ENCODE peak calls at places on chromosome 17, in seven cellular contexts. Z is GM23338, W is neural progenitor cell, V is PC-3, Q is HCT116, M is MM.1S, N is hepatocyte. K is an unnamed sample. For H3K4me1, the result is how much of the 10 kb centered on the place peaks cover.

GRCh38 chr17:31919802-31920525 is 16.8 kb upstream of the SUZ12 start:
- DNase-seq in W (no peak), Z (no peak), M (no peak), Q (no peak), V (no peak), N (no peak), K (peak)

GRCh38 chr17:74404802-74405201 is 27.1 kb upstream of the GPRC5C start:
- DNase-seq in V (peak), N (no peak), W (no peak), Z (no peak), M (no peak), Q (no peak), K (no peak)

GRCh38 chr17:70407501-70407900 is 238.2 kb downstream of the KCNJ2 start:
- DNase-seq in N (no peak), M (no peak), V (no peak), Z (no peak), W (no peak), Q (no peak), K (no peak)

GRCh38 chr17:79324219-79324618 is 249.6 kb downstream of the ENGASE start:
- DNase-seq in V (no peak), W (no peak), Z (no peak), M (no peak), N (no peak), Q (no peak), K (no peak)

GRCh38 chr17:63378411-63379076 is 67.6 kb downstream of the CYB561 start:
- DNase-seq in M (no peak), W (no peak), Q (no peak), N (no peak), Z (no peak), V (no peak), K (no peak)

GRCh38 chr17:50875074-50875473 is 8.9 kb upstream of the TOB1 start:
- DNase-seq in Q (no peak), W (no peak), V (no peak), Z (no peak), M (no peak), N (no peak), K (no peak)

GRCh38 chr17:49908782-49909714 is 59.9 kb upstream of the DLX4 start:
- DNase-seq in M (no peak), Q (no peak), V (no peak), N (no peak), Z (peak), W (no peak), K (no peak)

GRCh38 chr17:17669851-17670232 is 11.4 kb upstream of the RAI1 start:
- DNase-seq in M (no peak), Z (no peak), W (no peak), Q (no peak), V (no peak), N (no peak), K (no peak)

GRCh38 chr17:65472602-65473001 is 88.8 kb downstream of the AXIN2 start:
- DNase-seq in W (no peak), Q (no peak), N (peak), M (no peak), Z (no peak), V (no peak), K (peak)

GRCh38 chr17:65697661-65698060 is 136.2 kb upstream of the AXIN2 start:
- DNase-seq in V (peak), Q (no peak), W (no peak), N (peak), M (no peak), Z (no peak), K (no peak)

GRCh38 chr17:61393904-61394629 is 5.6 kb upstream of the TBX2 start:
- DNase-seq in V (no peak), Q (no peak), M (no peak), N (peak), Z (no peak), W (peak), K (peak)

GRCh38 chr17:69012895-69013805 is 47.6 kb downstream of the ABCA9 start:
- DNase-seq in N (no peak), W (no peak), Q (no peak), V (peak), Z (no peak), M (no peak), K (peak)

GRCh38 chr17:47243737-47244598 is 9.7 kb upstream of the ITGB3 start:
- DNase-seq in Q (no peak), Z (no peak), W (no peak), V (no peak), N (no peak), M (no peak), K (no peak)

GRCh38 chr17:50473901-50474300 is 4.8 kb upstream of the RSAD1 start:
- DNase-seq in W (no peak), M (no peak), N (no peak), Q (no peak), Z (no peak), V (no peak), K (no peak)

GRCh38 chr17:47844230-47844629 is 3.2 kb upstream of the SCRN2 start:
- DNase-seq in N (no peak), M (no peak), Q (no peak), Z (no peak), V (no peak), W (no peak), K (peak)

GRCh38 chr17:47721725-47722124 is 11.3 kb upstream of the TBX21 start:
- DNase-seq in N (no peak), W (no peak), Q (no peak), M (no peak), Z (no peak), V (no peak), K (no peak)

GRCh38 chr17:66200685-66201092 is 8.8 kb upstream of the CEP112 start:
- DNase-seq in Q (peak), W (peak), Z (peak), N (peak), V (peak), M (peak), K (peak)

GRCh38 chr17:32953883-32954282 is 25.9 kb downstream of the TMEM98 start:
- DNase-seq in Q (no peak), V (no peak), W (no peak), N (no peak), Z (no peak), M (no peak), K (no peak)

GRCh38 chr17:6995500-6996255 is at the start of gene ALOX12:
- DNase-seq in V (no peak), N (no peak), Z (peak), Q (no peak), M (no peak), W (peak), K (peak)

GRCh38 chr17:80422276-80422675 is 7.3 kb downstream of the ENDOV start:
- DNase-seq in Q (no peak), M (no peak), V (no peak), Z (no peak), W (no peak), N (no peak), K (no peak)

GRCh38 chr17:31224366-31224765 is 72.7 kb downstream of the OMG start:
- DNase-seq in Z (no peak), N (no peak), W (no peak), M (no peak), V (no peak), Q (no peak), K (no peak)

GRCh38 chr17:30084773-30085172 is 31.8 kb upstream of the NSRP1 start:
- DNase-seq in M (no peak), W (no peak), N (no peak), Z (no peak), Q (no peak), V (no peak), K (no peak)

GRCh38 chr17:72950236-72950931 is 142.1 kb downstream of the SLC39A11 start:
- DNase-seq in V (no peak), M (no peak), Z (no peak), N (no peak), Q (no peak), W (no peak), K (no peak)

GRCh38 chr17:17072546-17072945 is 30.3 kb downstream of the MPRIP start:
- DNase-seq in M (no peak), Q (no peak), N (no peak), W (no peak), V (no peak), Z (no peak), K (no peak)

GRCh38 chr17:49547566-49547965 is 28.1 kb upstream of the NXPH3 start:
- DNase-seq in W (no peak), Z (no peak), N (no peak), Q (no peak), M (no peak), V (no peak), K (no peak)

GRCh38 chr17:78903101-78903779 is at the start of gene CEP295NL:
- DNase-seq in V (no peak), W (peak), Z (peak), Q (no peak), N (peak), M (no peak), K (peak)

GRCh38 chr17:17922198-17922901 is 49.9 kb downstream of the TOM1L2 start:
- DNase-seq in W (no peak), M (no peak), Z (peak), N (peak), V (no peak), Q (no peak), K (no peak)

GRCh38 chr17:2594657-2595085 is 1.2 kb downstream of the PAFAH1B1 start:
- DNase-seq in W (no peak), M (no peak), Q (no peak), N (no peak), V (no peak), Z (no peak), K (peak)

GRCh38 chr17:2593846-2594656 is 597 bp downstream of the PAFAH1B1 start:
- DNase-seq in W (peak), Q (peak), V (peak), M (peak), Z (peak), N (peak), K (peak)

GRCh38 chr17:2595736-2596135 is 2.3 kb downstream of the PAFAH1B1 start:
- DNase-seq in Z (no peak), V (no peak), N (no peak), W (no peak), M (no peak), Q (no peak), K (peak)

GRCh38 chr17:2595200-2595599 is 1.7 kb downstream of the PAFAH1B1 start:
- DNase-seq in Z (no peak), Q (no peak), M (no peak), W (no peak), N (no peak), V (no peak), K (peak)

DNA sequence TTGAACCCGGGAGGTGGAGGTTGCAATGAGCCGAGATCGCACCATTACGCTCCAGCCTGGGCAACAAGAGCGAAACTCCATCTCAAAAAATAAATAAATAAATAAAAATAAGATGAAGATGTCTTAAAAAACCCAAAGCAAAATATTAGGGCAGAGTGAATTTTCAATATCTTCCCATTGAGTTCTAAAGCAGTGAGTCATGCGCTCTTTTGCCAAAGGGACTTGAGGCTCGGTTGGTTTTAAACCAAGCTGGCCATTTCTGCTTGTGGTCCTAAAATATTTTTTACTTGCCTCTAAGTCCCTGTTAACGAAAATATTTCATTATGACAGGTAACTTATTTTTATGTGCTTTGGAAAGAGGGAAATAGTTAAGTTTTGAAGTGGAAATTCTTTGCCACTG is 4.7 kb downstream of the PAFAH1B1 start:
- DNase-seq in W (no peak), N (no peak), M (no peak), Z (no peak), Q (no peak), V (peak), K (peak)
- H3K4me1 ChIP-seq in W (under half), N (under half), M (under half), Z (under half), Q (under half), V (under half), K (under half)

GRCh38 chr17:42422958-42423712 is at the start of gene CAVIN1:
- DNase-seq in W (peak), M (no peak), Q (peak), Z (peak), N (peak), V (no peak), K (peak)

GRCh38 chr17:42423766-42424165 is 710 bp upstream of the CAVIN1 start:
- DNase-seq in V (no peak), Q (no peak), W (no peak), N (no peak), M (no peak), Z (no peak), K (no peak)

GRCh38 chr17:42424991-42425610 is 2.0 kb upstream of the CAVIN1 start:
- DNase-seq in M (no peak), N (no peak), W (no peak), Z (no peak), V (no peak), Q (no peak), K (peak)

GRCh38 chr17:42422412-42422957 is 571 bp downstream of the CAVIN1 start:
- DNase-seq in Z (peak), Q (no peak), M (peak), N (peak), W (peak), V (no peak), K (peak)

DNA sequence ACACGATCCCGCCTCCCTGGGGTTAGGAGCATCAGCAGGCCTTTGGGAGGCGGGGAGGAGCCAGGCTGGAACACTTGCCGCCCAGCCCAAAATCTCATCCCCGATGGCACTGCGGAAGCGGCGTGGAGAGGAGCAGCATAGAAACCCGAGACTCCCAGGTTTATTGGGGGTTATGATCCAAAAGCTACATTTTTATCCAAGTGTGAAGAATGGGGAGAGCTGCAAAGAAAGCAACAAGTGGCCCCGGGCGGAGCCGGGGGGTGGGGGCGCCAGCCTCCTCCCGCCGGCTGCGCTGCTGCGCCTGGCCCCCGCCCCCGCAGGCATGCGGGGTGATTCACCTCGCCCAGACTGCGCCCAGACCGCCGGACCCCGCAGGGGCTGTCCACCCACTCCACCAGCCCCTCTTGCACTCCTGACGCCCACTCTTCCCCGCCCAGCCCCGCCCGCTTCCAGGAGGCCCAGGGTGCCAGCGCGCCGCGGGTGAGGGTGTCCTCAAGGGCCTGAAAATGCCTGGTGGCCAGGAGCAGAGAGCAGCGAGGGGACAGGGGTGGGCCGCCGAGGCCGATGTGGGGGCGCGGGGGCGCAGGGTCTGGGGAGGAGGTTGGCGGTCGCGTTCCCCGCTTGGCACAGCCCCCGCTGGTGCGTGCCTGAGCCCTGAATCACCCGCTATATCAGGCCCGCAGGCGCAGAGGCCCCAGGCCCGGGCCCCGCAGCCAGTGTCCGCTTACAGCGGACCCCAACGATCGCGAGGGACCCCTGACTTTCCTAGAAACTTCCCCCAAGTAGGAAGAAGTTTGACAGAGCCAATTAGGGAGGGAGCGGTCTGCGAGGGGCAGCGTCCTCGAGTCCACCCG is 1.4 kb downstream of the CAVIN1 start:
- DNase-seq in Q (no peak), W (peak), N (peak), V (no peak), Z (peak), M (no peak), K (peak)
- TF ChIP-seq EZH2phosphoT487 in Q (no peak), W (peak), N (no peak), V (no peak), Z (no peak), M (no peak), K (no peak)

DNA sequence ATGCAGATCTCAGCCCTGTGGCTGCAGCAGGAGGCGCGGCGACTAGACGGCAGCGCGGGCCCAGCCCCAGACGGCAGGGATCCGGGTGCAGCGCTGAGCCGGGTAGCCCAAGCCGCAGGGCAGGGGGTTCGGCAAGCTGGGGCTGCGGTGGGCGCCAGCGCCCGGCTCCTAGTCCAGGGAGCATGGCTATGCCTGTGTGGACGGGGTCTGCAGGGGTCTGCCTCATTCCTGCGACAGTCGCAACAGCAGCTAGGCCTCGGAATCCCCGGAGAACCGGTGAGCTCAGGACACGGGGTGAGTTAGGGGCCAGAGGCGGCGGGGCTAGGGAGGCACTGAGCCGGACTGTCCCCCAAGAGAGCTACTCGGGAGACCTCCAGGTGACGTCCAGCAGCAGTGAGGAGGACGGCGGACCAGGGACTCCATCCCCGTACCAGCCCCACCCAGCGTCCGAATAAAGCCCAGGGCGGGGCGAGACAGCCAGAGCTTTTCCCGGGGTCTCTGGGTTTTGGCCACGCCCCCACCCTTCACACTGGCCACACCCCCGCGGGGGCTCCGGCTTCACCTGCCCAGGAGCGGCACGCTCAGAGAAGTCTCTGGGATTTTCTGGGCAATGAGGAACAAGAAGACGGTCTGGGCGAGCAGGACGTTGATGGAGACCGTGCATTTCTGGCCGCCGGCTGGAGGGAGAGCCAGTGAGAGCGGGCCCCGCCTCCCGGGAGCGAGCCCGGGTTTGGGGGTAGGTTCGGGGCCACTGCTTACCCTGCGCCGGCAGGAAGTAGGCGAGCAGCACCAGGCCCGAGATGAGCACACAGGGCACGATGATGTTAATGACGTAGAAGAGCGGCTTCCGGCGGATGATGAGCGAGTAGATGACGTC is 1.1 kb downstream of the C17orf107 start:
- DNase-seq in Q (no peak), M (no peak), Z (peak), N (no peak), W (peak), V (no peak), K (no peak)
- TF ChIP-seq EZH2 in Q (no peak), M (no peak), Z (no peak), N (no peak), W (no peak), V (no peak), K (no peak)

GRCh38 chr17:36933174-36934143 is 3.8 kb upstream of the LHX1 start:
- DNase-seq in V (no peak), N (no peak), Z (peak), Q (no peak), M (no peak), W (peak), K (no peak)
- H3K4me1 ChIP-seq in V (under half), N (under half), Z (half or more), Q (under half), M (under half), W (half or more), K (under half)

GRCh38 chr17:34633760-34634159 is 54.4 kb downstream of the TMEM132E start:
- DNase-seq in Q (no peak), W (no peak), M (no peak), Z (no peak), N (no peak), V (no peak), K (no peak)

GRCh38 chr17:34635876-34636275 is 56.5 kb downstream of the TMEM132E start:
- DNase-seq in N (no peak), W (no peak), V (no peak), M (no peak), Z (no peak), Q (no peak), K (no peak)

GRCh38 chr17:34637041-34637547 is 57.7 kb downstream of the TMEM132E start:
- DNase-seq in Q (no peak), Z (no peak), M (no peak), W (no peak), V (no peak), N (no peak), K (no peak)

GRCh38 chr17:34633351-34633750 is 54.0 kb downstream of the TMEM132E start:
- DNase-seq in N (peak), Q (no peak), W (peak), M (peak), V (no peak), Z (peak), K (no peak)

DNA sequence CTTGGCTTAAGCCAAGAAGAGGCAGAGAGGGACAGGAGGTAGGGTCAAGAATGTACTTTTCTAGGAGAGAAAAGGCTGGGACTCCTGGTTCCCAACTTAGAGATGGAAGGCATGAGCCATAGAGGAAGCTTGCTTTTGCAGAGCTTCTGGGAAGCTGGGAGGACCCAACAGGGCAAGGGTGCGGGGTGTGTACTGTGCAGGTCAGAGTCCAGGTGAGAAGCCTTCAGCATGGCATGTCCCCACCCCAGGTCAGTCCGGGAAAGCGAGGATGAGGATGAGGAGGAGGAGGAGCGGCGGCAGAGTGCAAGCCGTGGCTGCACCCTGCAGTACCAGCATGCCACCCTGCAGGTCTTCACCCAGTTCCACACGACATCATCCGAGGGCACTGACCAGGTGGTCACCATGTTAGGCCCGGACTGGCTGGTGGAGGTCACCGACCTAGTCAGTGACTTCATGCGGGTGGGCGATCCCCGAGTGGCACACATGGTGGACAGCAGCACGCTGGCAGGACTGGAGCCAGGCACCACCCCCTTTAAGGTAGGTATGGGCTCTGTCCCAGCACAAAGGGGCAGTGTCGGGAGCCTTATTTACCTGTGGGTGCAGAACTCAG is 55.3 kb downstream of the TMEM132E start:
- DNase-seq in M (no peak), W (no peak), Q (no peak), N (no peak), Z (no peak), V (no peak), K (no peak)
- TF ChIP-seq EZH2phosphoT487 in M (no peak), W (no peak), Q (no peak), N (no peak), Z (no peak), V (no peak), K (no peak)

GRCh38 chr17:76240461-76241204 is at the start of gene RNF157:
- DNase-seq in M (peak), N (peak), V (peak), Z (peak), W (peak), Q (no peak), K (peak)
- TF ChIP-seq EZH2 in M (no peak), N (no peak), V (no peak), Z (peak), W (no peak), Q (no peak), K (peak)

GRCh38 chr17:9389116-9389515 is 186.5 kb downstream of the STX8 start:
- DNase-seq in Q (no peak), V (peak), Z (no peak), N (peak), W (no peak), M (peak), K (peak)
- H3K4me1 ChIP-seq in Q (under half), V (under half), Z (under half), N (under half), W (under half), M (under half), K (under half)

GRCh38 chr17:9350083-9350482 is 225.5 kb downstream of the STX8 start:
- DNase-seq in V (peak), W (no peak), Z (no peak), Q (peak), N (no peak), M (no peak), K (peak)
- TF ChIP-seq EZH2phosphoT487 in V (no peak), W (no peak), Z (no peak), Q (no peak), N (no peak), M (no peak), K (no peak)